ENCODE peak calls at places on chromosomes 3 and 15, in four cellular contexts. S, Y, L and O are unnamed samples.
A peak's percentile ranks its signal among the peaks of the same experiment; 100 is the strongest.

GRCh38 chr3:126023390-126023789 is 54.4 kb downstream of the ROPN1B start:
- DNase-seq in S (no peak), Y (peak; percentile 7), L (no peak), O (peak; percentile 49)

GRCh38 chr15:55695432-55695831 is 47.5 kb downstream of the PRTG start:
- DNase-seq in S (peak; percentile 5), Y (no peak), L (no peak), O (no peak)

GRCh38 chr3:136075816-136076215 is 110.3 kb downstream of the PPP2R3A start:
- DNase-seq in S (peak; percentile 17), Y (peak; percentile 18), L (no peak), O (no peak)

GRCh38 chr3:132643366-132643765 is 16.2 kb downstream of the ACAD11 start:
- DNase-seq in S (no peak), Y (no peak), L (no peak), O (no peak)

GRCh38 chr3:171813897-171814460 is 3.7 kb upstream of the PLD1 start:
- DNase-seq in S (no peak), Y (no peak), L (no peak), O (no peak)

GRCh38 chr15:37014566-37014965 is 85.8 kb downstream of the MEIS2 start:
- DNase-seq in S (no peak), Y (peak; percentile 70), L (no peak), O (no peak)

GRCh38 chr3:112005091-112005672 is 6.5 kb downstream of the TAGLN3 start:
- DNase-seq in S (peak; percentile 83), Y (no peak), L (no peak), O (no peak)

GRCh38 chr3:11364181-11364580 is 92.0 kb downstream of the ATG7 start:
- DNase-seq in S (peak; percentile 79), Y (no peak), L (no peak), O (no peak)

GRCh38 chr15:97425596-97425995 is 534.9 kb upstream of the ARRDC4 start:
- DNase-seq in S (no peak), Y (no peak), L (no peak), O (no peak)

GRCh38 chr3:69748503-69748902 is 9.2 kb downstream of the MITF start:
- DNase-seq in S (no peak), Y (no peak), L (no peak), O (no peak)

GRCh38 chr3:69746119-69746518 is 6.9 kb downstream of the MITF start:
- DNase-seq in S (peak; percentile 71), Y (no peak), L (no peak), O (no peak)

GRCh38 chr3:69747511-69748248 is 8.4 kb downstream of the MITF start:
- DNase-seq in S (peak; percentile 73), Y (no peak), L (no peak), O (no peak)

GRCh38 chr3:69751118-69751517 is 11.9 kb downstream of the MITF start:
- DNase-seq in S (no peak), Y (no peak), L (no peak), O (no peak)

DNA sequence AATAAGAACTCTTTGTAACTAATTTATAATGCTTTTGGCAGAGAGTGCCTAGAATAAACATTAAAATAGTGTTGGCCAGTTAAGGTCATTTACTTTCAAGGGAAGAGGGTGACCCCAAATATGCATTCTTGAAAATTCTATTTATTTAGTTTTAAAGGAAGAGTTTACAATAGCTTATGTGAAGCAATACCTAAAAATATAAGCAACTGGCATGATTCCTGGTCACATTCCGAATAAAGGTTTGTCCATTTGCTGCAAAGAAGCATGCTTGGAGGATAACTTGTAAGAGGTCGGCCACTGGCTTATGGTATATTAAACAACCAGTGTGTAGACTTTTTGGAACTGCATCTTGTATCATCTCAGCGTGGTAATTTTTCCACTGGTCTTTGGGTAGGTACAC is 10.2 kb downstream of the MITF start:
- DNase-seq in S (peak; percentile 71), Y (no peak), L (no peak), O (no peak)
- H3K56ac ChIP-seq in S (no peak overlapping the region), Y (no peak overlapping the region), L (no peak overlapping the region), O (no peak overlapping the region)

DNA sequence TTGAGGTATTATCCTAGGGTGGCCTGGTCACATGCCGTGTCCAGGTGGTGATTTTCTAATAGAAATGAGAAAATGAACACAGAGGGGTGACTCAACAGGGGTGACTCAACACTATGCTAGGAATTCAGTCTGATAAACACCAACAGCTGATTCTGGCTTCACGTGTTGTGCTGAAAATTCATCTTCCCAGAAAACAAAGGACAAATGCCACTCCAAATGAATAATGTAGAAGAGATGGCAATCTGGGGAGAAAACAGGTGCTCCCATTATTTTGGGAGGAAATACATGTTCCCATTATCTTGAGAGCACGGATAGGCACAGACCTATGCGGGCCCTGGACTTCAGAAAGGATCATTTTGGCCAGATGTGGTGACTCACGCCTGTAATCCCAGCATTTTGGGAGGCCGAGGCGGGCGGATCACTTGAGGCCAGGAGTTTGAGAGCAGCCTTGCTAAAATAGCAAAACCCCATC is 101.2 kb upstream of the MEX3B start:
- DNase-seq in S (peak; percentile 90), Y (peak; percentile 66), L (no peak), O (no peak)
- H3K56ac ChIP-seq in S (no peak overlapping the region), Y (no peak overlapping the region), L (no peak overlapping the region), O (no peak overlapping the region)

GRCh38 chr3:19392146-19392545 is 243.8 kb downstream of the KCNH8 start:
- DNase-seq in S (no peak), Y (no peak), L (no peak), O (no peak)

GRCh38 chr3:19396726-19397125 is 248.4 kb downstream of the KCNH8 start:
- DNase-seq in S (no peak), Y (no peak), L (no peak), O (no peak)

GRCh38 chr3:19399836-19400235 is 251.5 kb downstream of the KCNH8 start:
- DNase-seq in S (no peak), Y (no peak), L (no peak), O (no peak)

GRCh38 chr3:19399356-19399755 is 251.0 kb downstream of the KCNH8 start:
- DNase-seq in S (no peak), Y (peak; percentile 1), L (no peak), O (no peak)

DNA sequence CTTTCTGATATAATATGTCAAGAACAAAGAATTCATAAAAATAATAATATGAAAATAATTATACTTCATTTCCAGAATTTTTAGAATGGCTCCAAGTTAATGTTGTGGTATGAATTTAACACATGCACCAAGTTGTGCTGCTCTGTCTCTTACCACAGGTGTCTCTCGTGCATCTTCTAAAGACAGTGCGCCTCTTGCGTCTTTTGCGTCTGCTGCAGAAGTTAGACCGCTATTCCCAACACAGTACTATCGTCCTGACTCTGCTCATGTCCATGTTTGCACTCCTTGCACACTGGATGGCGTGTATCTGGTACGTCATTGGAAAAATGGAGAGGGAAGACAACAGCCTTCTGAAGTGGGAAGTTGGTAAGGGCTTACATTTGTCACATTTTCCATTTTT is 246.6 kb downstream of the KCNH8 start:
- DNase-seq in S (no peak), Y (no peak), L (no peak), O (no peak)
- H3K56ac ChIP-seq in S (no peak overlapping the region), Y (no peak overlapping the region), L (no peak overlapping the region), O (no peak overlapping the region)

DNA sequence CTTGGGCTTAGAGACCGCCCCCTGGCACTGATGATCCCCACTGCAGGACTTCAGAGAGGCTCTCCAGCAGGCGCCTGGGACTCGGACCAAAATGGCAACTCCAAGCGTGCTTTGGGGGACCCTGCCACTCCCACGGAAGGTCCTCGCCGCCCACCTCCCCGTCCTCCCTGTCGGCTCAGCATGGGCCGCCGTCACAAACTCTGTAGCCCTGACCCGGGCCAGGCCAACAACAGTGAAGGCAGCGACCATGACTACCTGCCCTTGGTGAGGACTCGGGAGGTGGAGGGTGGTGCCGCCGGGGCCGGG is 7.7 kb downstream of the ALG3 start:
- DNase-seq in S (no peak), Y (no peak), L (no peak), O (no peak)
- H3K56ac ChIP-seq in S (no peak overlapping the region), Y (no peak overlapping the region), L (no peak overlapping the region), O (no peak overlapping the region)

DNA sequence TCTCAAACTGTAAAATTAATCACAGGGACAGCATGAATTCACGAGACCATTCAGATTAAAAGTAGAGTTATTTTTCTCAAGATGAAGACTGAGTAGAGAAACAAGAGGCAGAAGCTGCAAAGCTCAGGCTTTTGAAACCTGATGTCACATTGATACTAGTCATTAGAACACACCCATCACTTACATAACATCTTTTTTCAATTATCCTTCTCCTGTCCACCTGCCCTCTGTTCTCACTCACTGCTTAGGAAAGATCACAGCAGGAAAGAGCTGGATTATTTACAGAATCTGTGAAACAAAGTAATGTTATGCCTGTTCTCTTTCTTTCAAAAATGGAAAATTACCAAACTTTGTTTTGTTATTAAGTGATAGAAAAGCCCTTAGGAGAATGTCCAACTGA is 72.0 kb upstream of the CDAN1 start:
- DNase-seq in S (no peak), Y (no peak), L (no peak), O (no peak)
- H3K56ac ChIP-seq in S (no peak overlapping the region), Y (no peak overlapping the region), L (no peak overlapping the region), O (no peak overlapping the region)